ENCODE peak calls at places on chromosomes 16 and 17, in six cellular contexts. M, X, C, U, Q and Z are unnamed samples.

GRCh38 chr16:30009990-30010816 is 624 bp downstream of the DOC2A start:
- DNase-seq in M (no peak), X (no peak), C (no peak), U (no peak), Q (no peak), Z (no peak)

GRCh38 chr16:66322174-66322573 is 44.3 kb upstream of the CDH5 start:
- DNase-seq in M (no peak), X (no peak), C (no peak), U (no peak), Q (no peak), Z (no peak)

GRCh38 chr17:55275894-55276804 is 11.4 kb downstream of the HLF start:
- DNase-seq in M (no peak), X (no peak), C (no peak), U (no peak), Q (no peak), Z (no peak)

GRCh38 chr17:49890077-49890821 is 42.4 kb upstream of the TAC4 start:
- DNase-seq in M (no peak), X (no peak), C (no peak), U (no peak), Q (no peak), Z (peak)

GRCh38 chr16:1773703-1774455 is 945 bp upstream of the MRPS34 start:
- DNase-seq in M (peak), X (no peak), C (no peak), U (no peak), Q (no peak), Z (peak)

GRCh38 chr16:56732832-56733231 is 2.9 kb downstream of the NUP93 start:
- DNase-seq in M (no peak), X (no peak), C (no peak), U (no peak), Q (no peak), Z (no peak)

GRCh38 chr17:37392024-37392590 is 14.5 kb downstream of the ACACA start:
- DNase-seq in M (peak), X (no peak), C (no peak), U (no peak), Q (no peak), Z (peak)

GRCh38 chr17:29007456-29008455 is 1.9 kb upstream of the SEZ6 start:
- DNase-seq in M (no peak), X (no peak), C (no peak), U (no peak), Q (no peak), Z (no peak)

GRCh38 chr17:11917415-11917814 is 79.9 kb downstream of the ZNF18 start:
- DNase-seq in M (no peak), X (no peak), C (no peak), U (no peak), Q (no peak), Z (no peak)

GRCh38 chr17:80047176-80047575 is 10.7 kb downstream of the CCDC40 start:
- DNase-seq in M (no peak), X (no peak), C (no peak), U (no peak), Q (peak), Z (no peak)

GRCh38 chr16:82655315-82655714 is 28.5 kb downstream of the CDH13 start:
- DNase-seq in M (peak), X (peak), C (no peak), U (peak), Q (no peak), Z (peak)

GRCh38 chr16:87286839-87287626 is 30.2 kb downstream of the C16orf95 start:
- DNase-seq in M (no peak), X (no peak), C (no peak), U (no peak), Q (no peak), Z (no peak)

GRCh38 chr17:82440991-82441627 is 9.4 kb downstream of the CYBC1 start:
- DNase-seq in M (peak), X (no peak), C (no peak), U (no peak), Q (peak), Z (no peak)

GRCh38 chr17:74368341-74369152 is 1.2 kb downstream of the GPR142 start:
- DNase-seq in M (peak), X (peak), C (peak), U (peak), Q (peak), Z (peak)

GRCh38 chr16:23269248-23270091 is 32.6 kb upstream of the SCNN1B start:
- DNase-seq in M (no peak), X (no peak), C (no peak), U (no peak), Q (no peak), Z (no peak)

GRCh38 chr17:17236295-17237025 is 508 bp downstream of the FLCN start:
- DNase-seq in M (peak), X (no peak), C (no peak), U (no peak), Q (no peak), Z (peak)

GRCh38 chr17:2215616-2216364 is 87.8 kb downstream of the SMG6 start:
- DNase-seq in M (peak), X (peak), C (peak), U (peak), Q (no peak), Z (peak)

GRCh38 chr17:2545393-2545792 is 33.7 kb upstream of the METTL16 start:
- DNase-seq in M (no peak), X (no peak), C (no peak), U (no peak), Q (no peak), Z (no peak)

GRCh38 chr16:12504312-12504711 is 299.4 kb downstream of the CPPED1 start:
- DNase-seq in M (no peak), X (no peak), C (no peak), U (no peak), Q (no peak), Z (no peak)

GRCh38 chr17:36008998-36009665 is 7.8 kb upstream of the CCL15 start:
- DNase-seq in M (no peak), X (no peak), C (no peak), U (no peak), Q (no peak), Z (peak)

GRCh38 chr16:82603784-82604411 is 22.9 kb upstream of the CDH13 start:
- DNase-seq in M (peak), X (no peak), C (no peak), U (no peak), Q (no peak), Z (peak)

GRCh38 chr16:85204242-85205010 is 92.2 kb upstream of the CIBAR2 start:
- DNase-seq in M (peak), X (no peak), C (no peak), U (no peak), Q (no peak), Z (peak)

GRCh38 chr16:53080345-53081031 is 25.7 kb downstream of the CHD9 start:
- DNase-seq in M (peak), X (no peak), C (peak), U (no peak), Q (no peak), Z (peak)

GRCh38 chr17:41523787-41524186 is 4.3 kb downstream of the KRT19 start:
- DNase-seq in M (no peak), X (no peak), C (no peak), U (no peak), Q (no peak), Z (no peak)

GRCh38 chr17:15406081-15406480 is 61.3 kb downstream of the CDRT4 start:
- DNase-seq in M (no peak), X (no peak), C (no peak), U (no peak), Q (no peak), Z (no peak)

GRCh38 chr17:50169881-50170459 is 4.2 kb downstream of the SGCA start:
- DNase-seq in M (no peak), X (no peak), C (no peak), U (no peak), Q (peak), Z (no peak)

GRCh38 chr17:14381606-14382005 is 80.7 kb downstream of the HS3ST3B1 start:
- DNase-seq in M (no peak), X (no peak), C (no peak), U (no peak), Q (no peak), Z (no peak)

GRCh38 chr17:15951368-15952047 is 6.6 kb downstream of the ADORA2B start:
- DNase-seq in M (no peak), X (no peak), C (no peak), U (no peak), Q (no peak), Z (no peak)

GRCh38 chr17:36534117-36534880 is at the start of gene MYO19:
- DNase-seq in M (peak), X (peak), C (peak), U (no peak), Q (peak), Z (peak)

GRCh38 chr16:2044541-2044940 is 3.1 kb downstream of the NTHL1 start:
- DNase-seq in M (no peak), X (no peak), C (no peak), U (no peak), Q (no peak), Z (no peak)

GRCh38 chr16:75559002-75559401 is 3.0 kb upstream of the TMEM231 start:
- DNase-seq in M (no peak), X (no peak), C (no peak), U (no peak), Q (no peak), Z (no peak)

GRCh38 chr17:71528210-71528609 is 592.6 kb upstream of the SOX9 start:
- DNase-seq in M (no peak), X (no peak), C (no peak), U (no peak), Q (no peak), Z (no peak)

GRCh38 chr16:15899538-15900100 is 11.2 kb upstream of the CEP20 start:
- DNase-seq in M (peak), X (peak), C (no peak), U (no peak), Q (no peak), Z (peak)

GRCh38 chr16:1333149-1333812 is at the start of gene BAIAP3:
- DNase-seq in M (no peak), X (peak), C (no peak), U (no peak), Q (no peak), Z (peak)

GRCh38 chr17:44012391-44012790 is 2.4 kb downstream of the TMEM101 start:
- DNase-seq in M (no peak), X (no peak), C (no peak), U (no peak), Q (no peak), Z (no peak)

GRCh38 chr16:8370374-8371015 is 219.8 kb downstream of the TMEM114 start:
- DNase-seq in M (no peak), X (no peak), C (no peak), U (no peak), Q (no peak), Z (no peak)

GRCh38 chr17:38341035-38341721 is 2.6 kb downstream of the GPR179 start:
- DNase-seq in M (peak), X (no peak), C (peak), U (no peak), Q (peak), Z (no peak)